ENCODE peak calls at places on chromosome X, in five cellular contexts. S is HepG2, Y is NT2/D1, N is H1, L is GM12878. Q is an unnamed sample.
A peak's percentile ranks its signal among the peaks of the same experiment; 100 is the strongest.

GRCh38 chrX:44954562-44954961 is 81.6 kb downstream of the KDM6A start:
- DNase-seq in N (no peak), L (no peak), S (no peak), Y (no peak), Q (no peak)

GRCh38 chrX:18809641-18810040 is 102.2 kb downstream of the PPEF1 start:
- DNase-seq in S (no peak), L (no peak), Y (no peak), N (no peak), Q (no peak)

GRCh38 chrX:118666521-118666920 is 60.9 kb upstream of the IL13RA1 start:
- DNase-seq in S (peak; percentile 0), Y (no peak), L (no peak), N (no peak), Q (no peak)

GRCh38 chrX:79573760-79574159 is 206.6 kb upstream of the ITM2A start:
- DNase-seq in S (no peak), N (no peak), Y (no peak), L (no peak), Q (no peak)

GRCh38 chrX:108671526-108671925 is 64.8 kb downstream of the IRS4 start:
- DNase-seq in S (no peak), Y (no peak), L (no peak), N (no peak), Q (no peak)

GRCh38 chrX:69137371-69137881 is 27.8 kb downstream of the PJA1 start:
- DNase-seq in L (no peak), N (no peak), S (no peak), Y (peak; percentile 76), Q (no peak)

GRCh38 chrX:119155416-119156035 is 27.9 kb upstream of the KIAA1210 start:
- DNase-seq in Y (no peak), L (no peak), N (no peak), S (no peak), Q (no peak)

GRCh38 chrX:68681443-68681941 is 34.0 kb downstream of the STARD8 start:
- DNase-seq in Y (no peak), S (no peak), L (peak; percentile 3), N (no peak), Q (no peak)

GRCh38 chrX:112738347-112739033 is 58.8 kb upstream of the LHFPL1 start:
- DNase-seq in L (no peak), S (no peak), Y (no peak), N (no peak), Q (no peak)

GRCh38 chrX:666762-667161 is 36.2 kb downstream of the SHOX start:
- DNase-seq in L (no peak), N (no peak), Y (peak; percentile 67), S (no peak), Q (no peak)

GRCh38 chrX:122641136-122641535 is 542.9 kb upstream of the GRIA3 start:
- DNase-seq in L (no peak), S (no peak), N (no peak), Y (no peak), Q (no peak)

GRCh38 chrX:14491689-14492088 is 37.6 kb upstream of the GLRA2 start:
- DNase-seq in S (no peak), Y (no peak), L (no peak), N (no peak), Q (no peak)

GRCh38 chrX:23373129-23373804 is 38.6 kb downstream of the PTCHD1 start:
- DNase-seq in Y (no peak), L (no peak), S (no peak), N (no peak), Q (no peak)

GRCh38 chrX:12709047-12709446 is 82.2 kb upstream of the PRPS2 start:
- DNase-seq in N (no peak), L (no peak), Y (no peak), S (no peak), Q (no peak)

GRCh38 chrX:96372313-96373046 is 312.2 kb upstream of the DIAPH2 start:
- DNase-seq in L (no peak), S (peak; percentile 27), N (no peak), Y (peak; percentile 20), Q (peak; percentile 42)

GRCh38 chrX:95057341-95057740 is 1383.3 kb downstream of the FAM133A start:
- DNase-seq in N (no peak), Y (no peak), L (no peak), S (no peak), Q (no peak)

GRCh38 chrX:57453901-57454300 is 137.9 kb upstream of the ZXDB start:
- DNase-seq in N (peak; percentile 0), S (peak; percentile 28), Y (peak; percentile 16), L (peak; percentile 0), Q (peak; percentile 22)

GRCh38 chrX:7286461-7286860 is 138.5 kb upstream of the PUDP start:
- DNase-seq in Y (no peak), N (no peak), L (no peak), S (no peak), Q (no peak)

GRCh38 chrX:28854637-28855036 is 267.4 kb downstream of the IL1RAPL1 start:
- DNase-seq in S (no peak), N (no peak), Y (no peak), L (no peak), Q (no peak)

DNA sequence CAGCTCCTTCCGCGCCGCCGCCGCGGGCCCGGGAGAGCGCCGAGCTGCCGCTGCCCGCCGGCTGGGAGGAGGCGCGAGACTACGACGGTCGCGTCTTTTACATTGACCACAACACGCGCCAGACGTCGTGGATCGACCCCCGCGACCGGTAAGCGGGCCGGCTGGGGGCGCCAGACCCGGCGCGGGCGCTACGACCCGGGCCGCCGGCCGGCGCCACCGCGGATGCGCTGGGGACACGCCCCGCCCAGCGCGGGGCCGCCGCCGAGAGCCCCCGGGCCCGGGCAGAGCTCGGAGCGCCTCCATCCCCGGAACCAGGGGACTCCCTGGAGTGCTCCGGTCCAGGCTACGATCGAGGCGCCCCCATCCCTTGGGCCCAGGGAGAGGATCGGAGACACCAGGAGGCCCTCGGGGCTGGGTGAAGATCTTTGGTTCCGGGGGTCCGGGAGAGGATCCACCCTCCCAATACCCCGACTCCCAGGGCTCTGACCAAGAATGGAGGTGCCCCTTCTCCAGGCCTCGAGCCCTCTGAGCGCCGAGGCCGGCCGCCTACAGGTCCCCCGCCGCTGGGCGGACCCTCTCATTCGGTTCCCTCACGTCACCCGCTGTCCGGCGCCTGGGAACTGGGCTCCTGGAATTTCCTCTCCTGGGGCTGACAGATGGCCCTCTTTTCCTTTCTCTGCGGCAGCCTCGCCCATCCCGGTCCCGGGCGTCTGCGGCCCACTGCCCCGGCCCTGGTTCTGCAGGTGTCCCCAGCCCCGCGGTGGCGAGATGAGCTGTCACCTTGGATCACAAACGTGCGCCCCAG is 48.8 kb downstream of the CLDN34 start:
- DNase-seq in Y (no peak), N (no peak), S (no peak), L (no peak), Q (no peak)
- TF ChIP-seq SUZ12 in Y (no peak), N (no peak), S (no peak), L (no peak), Q (no peak)

GRCh38 chrX:71616672-71617529 is 1.4 kb downstream of the CXCR3 start:
- DNase-seq in Y (no peak), S (peak; percentile 31), N (no peak), L (no peak), Q (no peak)

GRCh38 chrX:71617742-71618141 is 569 bp downstream of the CXCR3 start:
- DNase-seq in S (no peak), N (no peak), L (no peak), Y (no peak), Q (no peak)

GRCh38 chrX:71618787-71619186 is 476 bp upstream of the CXCR3 start:
- DNase-seq in L (no peak), S (no peak), Y (no peak), N (no peak), Q (no peak)

GRCh38 chrX:71619193-71619592 is 882 bp upstream of the CXCR3 start:
- DNase-seq in L (no peak), Y (no peak), S (no peak), N (no peak), Q (no peak)

DNA sequence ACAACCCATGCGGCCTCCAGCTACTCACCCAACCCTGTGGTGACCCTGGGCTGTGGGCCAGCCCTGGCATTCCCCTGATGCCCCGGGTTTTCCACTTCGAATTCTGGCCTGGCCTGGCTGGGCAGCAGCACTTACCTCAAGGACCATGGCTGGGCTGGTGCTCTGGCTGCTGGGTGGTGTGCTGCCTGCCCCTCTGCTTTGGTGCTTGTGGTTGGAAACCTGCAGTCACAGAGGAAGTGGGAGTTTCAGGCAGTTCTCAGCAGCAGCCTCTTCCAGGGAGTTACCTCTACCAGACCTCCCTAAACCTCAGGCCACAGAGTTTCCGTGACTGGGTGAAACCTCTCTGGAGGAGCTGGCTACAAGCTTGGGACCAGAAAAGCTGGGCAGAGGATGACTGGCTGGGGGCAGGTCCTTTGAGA is at the start of gene CXCR3:
- DNase-seq in S (no peak), N (no peak), Y (no peak), L (peak; percentile 83), Q (no peak)
- TF ChIP-seq SUZ12 in S (no peak), N (no peak), Y (no peak), L (no peak), Q (no peak)

GRCh38 chrX:116114999-116115398 is 55.5 kb upstream of the AGTR2 start:
- DNase-seq in L (no peak), S (no peak), Y (no peak), N (no peak), Q (no peak)

GRCh38 chrX:116111497-116111896 is 59.0 kb upstream of the AGTR2 start:
- DNase-seq in L (no peak), N (no peak), Y (no peak), S (no peak), Q (no peak)

DNA sequence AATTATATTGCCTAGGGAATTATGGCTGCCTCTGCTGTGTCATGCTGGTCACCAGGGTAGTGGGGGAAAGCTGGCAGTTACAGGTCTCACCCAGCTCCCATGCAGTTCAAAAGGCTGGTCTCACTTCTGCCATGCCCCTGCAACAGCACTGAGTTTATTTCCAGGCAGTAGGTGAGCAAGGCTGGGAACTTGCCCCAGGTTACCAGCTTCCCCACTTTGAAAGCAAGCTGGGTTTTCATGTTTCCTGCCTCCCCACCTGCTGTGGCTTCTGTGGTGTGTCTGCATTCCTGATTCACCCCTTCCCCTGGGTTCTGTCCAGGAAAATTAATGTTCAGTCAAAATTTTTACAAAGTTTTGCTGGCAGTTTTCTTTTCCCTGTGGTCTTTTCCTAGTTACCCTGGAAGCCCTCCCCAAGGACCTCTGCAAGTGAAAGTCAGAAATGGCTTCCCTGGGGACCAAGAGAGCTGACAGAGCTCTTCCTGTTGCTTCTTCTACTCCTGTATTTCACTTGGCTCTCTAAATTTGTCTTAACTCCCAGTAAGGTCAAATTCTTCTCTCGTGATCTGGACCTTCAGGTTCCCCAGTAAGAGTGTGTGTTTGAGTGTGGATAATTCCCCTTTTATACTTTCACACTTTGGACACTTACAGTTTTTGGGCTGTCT is 58.5 kb upstream of the AGTR2 start:
- DNase-seq in S (no peak), Y (no peak), N (no peak), L (no peak), Q (no peak)
- TF ChIP-seq SUZ12 in S (no peak), Y (no peak), N (no peak), L (no peak), Q (no peak)

DNA sequence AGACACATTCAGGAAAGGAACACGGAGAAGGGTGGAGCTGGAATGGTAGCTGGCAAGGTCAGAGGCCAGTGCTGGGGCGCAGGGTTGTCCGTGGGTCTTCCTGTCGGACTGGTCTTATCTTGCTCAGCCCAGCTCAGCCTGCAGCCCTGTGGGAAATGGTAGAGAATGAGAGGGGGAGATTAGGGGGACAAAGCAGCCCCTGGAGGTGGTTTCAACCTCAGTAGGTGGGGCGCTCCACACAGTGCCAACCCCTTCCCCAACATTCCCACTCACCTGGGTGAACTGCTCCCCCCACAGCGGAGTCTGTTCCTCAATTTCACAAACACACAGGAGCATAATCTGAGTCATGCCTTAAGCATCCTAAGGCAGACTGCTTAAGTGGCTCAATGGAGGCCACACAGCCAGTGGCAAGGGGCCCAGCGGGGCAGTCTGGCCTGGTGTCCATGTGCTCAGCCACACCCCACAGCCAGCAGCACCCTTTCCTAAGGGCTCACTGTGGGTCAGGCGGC is 6.8 kb upstream of the HDAC6 start:
- DNase-seq in Y (no peak), S (no peak), L (no peak), N (no peak), Q (no peak)
- TF ChIP-seq SUZ12 in Y (no peak), S (no peak), L (no peak), N (no peak), Q (no peak)

GRCh38 chrX:140034916-140035315 is 69.6 kb upstream of the CXorf66 start:
- DNase-seq in L (no peak), S (no peak), Y (no peak), N (no peak), Q (no peak)
- TF ChIP-seq SUZ12 in L (no peak), S (no peak), Y (no peak), N (no peak), Q (no peak)